ENCODE peak calls at places on chromosomes 12 and 14, in nine cellular contexts. I is B cell, Q is NCI-H2081, N is LoVo, A is Peyer's patch, Y is mesothelial cell of epicardium, W is GDM1, V is NCI-H2029 treated with DMSO at 0.1 percent for 48 hours, U is tibial nerve. H is an unnamed sample.

GRCh38 chr14:74647834-74648361 is 35.9 kb upstream of the LTBP2 start:
- DNase-seq in V (peak; percentile 18), U (no peak), I (no peak), W (no peak), Q (peak; percentile 46), A (peak; percentile 42), N (no peak), Y (no peak), H (no peak)

GRCh38 chr12:88408828-88409227 is 171.4 kb downstream of the KITLG start:
- DNase-seq in W (no peak), N (no peak), Y (no peak), I (no peak), U (no peak), A (no peak), Q (no peak), V (no peak), H (no peak)

GRCh38 chr12:79347852-79348251 is 342.9 kb downstream of the PAWR start:
- DNase-seq in U (no peak), A (no peak), N (no peak), W (no peak), Q (no peak), I (no peak), Y (no peak), V (no peak), H (no peak)

GRCh38 chr12:47997321-47997720 is 7.0 kb downstream of the COL2A1 start:
- DNase-seq in U (no peak), Y (no peak), V (no peak), I (no peak), A (no peak), W (no peak), N (no peak), Q (no peak), H (no peak)

GRCh38 chr14:99133563-99134332 is 138.2 kb downstream of the BCL11B start:
- DNase-seq in Q (no peak), N (no peak), W (no peak), V (no peak), U (no peak), I (no peak), A (peak; percentile 32), Y (peak; percentile 56), H (no peak)

GRCh38 chr12:48237048-48237630 is 34.0 kb upstream of the OR10AD1 start:
- DNase-seq in A (no peak), V (no peak), I (no peak), Q (no peak), U (no peak), W (no peak), Y (no peak), N (no peak), H (no peak)

GRCh38 chr12:97837401-97837800 is 374.8 kb downstream of the RMST start:
- DNase-seq in W (no peak), Q (no peak), N (peak; percentile 31), I (no peak), U (no peak), Y (no peak), V (no peak), A (no peak), H (no peak)

GRCh38 chr12:4540170-4540569 is 1.5 kb downstream of the RAD51AP1 start:
- DNase-seq in Y (no peak), A (no peak), W (no peak), U (no peak), N (no peak), Q (no peak), I (no peak), V (no peak), H (no peak)

GRCh38 chr14:22314183-22314820 is 274.7 kb downstream of the DAD1 start:
- DNase-seq in I (peak; percentile 48), U (no peak), W (peak; percentile 26), V (peak; percentile 19), Y (no peak), A (peak; percentile 48), N (peak; percentile 63), Q (peak; percentile 23), H (no peak)

GRCh38 chr14:102440392-102440791 is 69.2 kb downstream of the ANKRD9 start:
- DNase-seq in A (no peak), Q (no peak), I (no peak), U (no peak), W (no peak), Y (no peak), V (no peak), N (no peak), H (no peak)

GRCh38 chr14:96084796-96085195 is 45.6 kb downstream of the C14orf132 start:
- DNase-seq in V (no peak), N (no peak), A (no peak), Q (no peak), W (no peak), U (no peak), Y (no peak), I (no peak), H (no peak)

GRCh38 chr12:75825686-75826085 is 205.9 kb downstream of the PHLDA1 start:
- DNase-seq in Q (no peak), V (no peak), N (peak; percentile 90), I (no peak), A (no peak), W (no peak), Y (no peak), U (no peak), H (no peak)

GRCh38 chr12:31887109-31887811 is 72.0 kb upstream of the RESF1 start:
- DNase-seq in U (no peak), A (peak; percentile 64), Q (no peak), N (no peak), V (no peak), W (no peak), Y (no peak), I (peak; percentile 41), H (no peak)

GRCh38 chr12:114448618-114448933 is 42.6 kb upstream of the TBX5 start:
- DNase-seq in N (no peak), U (no peak), W (no peak), Y (no peak), I (no peak), A (no peak), Q (no peak), V (no peak), H (no peak)

GRCh38 chr12:122355702-122356101 is 66.8 kb downstream of the CLIP1 start:
- DNase-seq in A (no peak), U (no peak), Y (no peak), V (no peak), N (no peak), I (no peak), W (no peak), Q (no peak), H (no peak)

GRCh38 chr12:52054838-52055741 is 3.8 kb downstream of the NR4A1 start:
- DNase-seq in N (no peak), Y (no peak), I (no peak), V (no peak), U (no peak), A (no peak), Q (no peak), W (no peak), H (no peak)

GRCh38 chr14:77024171-77024627 is 4.3 kb downstream of the IRF2BPL start:
- DNase-seq in Y (no peak), A (peak; percentile 68), I (no peak), V (no peak), W (no peak), N (no peak), U (no peak), Q (no peak), H (no peak)

GRCh38 chr12:77727442-77728001 is 103.2 kb upstream of the NAV3 start:
- DNase-seq in Y (no peak), V (no peak), W (no peak), Q (no peak), U (no peak), A (no peak), N (no peak), I (no peak), H (no peak)

GRCh38 chr12:3379079-3379478 is 111.9 kb upstream of the PRMT8 start:
- DNase-seq in A (no peak), I (no peak), V (no peak), N (no peak), U (no peak), W (no peak), Y (no peak), Q (no peak), H (no peak)

GRCh38 chr12:67714648-67715047 is 66.1 kb downstream of the DYRK2 start:
- DNase-seq in W (no peak), Y (no peak), V (peak; percentile 83), U (no peak), A (no peak), I (no peak), Q (no peak), N (peak; percentile 71), H (no peak)

GRCh38 chr14:95140060-95140858 is 17.1 kb downstream of the DICER1 start:
- DNase-seq in N (no peak), U (no peak), W (no peak), Y (no peak), A (no peak), V (no peak), Q (no peak), I (no peak), H (no peak)

GRCh38 chr12:98618952-98619351 is 25.5 kb downstream of the SLC25A3 start:
- DNase-seq in I (no peak), W (no peak), Q (no peak), V (no peak), Y (no peak), A (no peak), N (no peak), U (no peak), H (no peak)

H was measured in NCI-H1048.